ENCODE peak calls at places on chromosomes 5 and 9, in eight cellular contexts. Y, K, E, D, R, M, B and W are unnamed samples.

GRCh38 chr5:143251175-143251574 is 152.3 kb downstream of the NR3C1 start:
- DNase-seq in Y (no peak), K (no peak), E (no peak), D (no peak), R (no peak), M (no peak), B (no peak), W (no peak)

GRCh38 chr5:41445937-41446563 is 64.4 kb downstream of the PLCXD3 start:
- DNase-seq in Y (no peak), K (no peak), E (no peak), D (no peak), R (no peak), M (no peak), B (peak; percentile 74), W (no peak)

GRCh38 chr5:126122942-126123341 is 300.3 kb upstream of the GRAMD2B start:
- DNase-seq in Y (peak; percentile 18), K (no peak), E (no peak), D (no peak), R (no peak), M (no peak), B (no peak), W (no peak)

GRCh38 chr5:129460121-129460950 is at the start of gene ADAMTS19:
- DNase-seq in Y (peak; percentile 61), K (peak; percentile 74), E (no peak), D (peak; percentile 14), R (no peak), M (no peak), B (peak; percentile 52), W (peak; percentile 69)

GRCh38 chr5:103487822-103488493 is 74.6 kb downstream of the NUDT12 start:
- DNase-seq in Y (no peak), K (no peak), E (no peak), D (no peak), R (no peak), M (no peak), B (no peak), W (no peak)

GRCh38 chr9:89532478-89532877 is 34.6 kb upstream of the SEMA4D start:
- DNase-seq in Y (no peak), K (no peak), E (no peak), D (no peak), R (no peak), M (no peak), B (no peak), W (no peak)

GRCh38 chr9:126306071-126306647 is 20.5 kb upstream of the MVB12B start:
- DNase-seq in Y (no peak), K (no peak), E (no peak), D (no peak), R (no peak), M (no peak), B (no peak), W (no peak)

GRCh38 chr5:133610489-133611356 is 1.6 kb downstream of the FSTL4 start:
- DNase-seq in Y (peak; percentile 83), K (peak; percentile 82), E (peak; percentile 70), D (peak; percentile 61), R (peak; percentile 21), M (no peak), B (peak; percentile 33), W (peak; percentile 81)

GRCh38 chr5:138760448-138761110 is 7.4 kb downstream of the CTNNA1 start:
- DNase-seq in Y (no peak), K (no peak), E (no peak), D (no peak), R (no peak), M (no peak), B (no peak), W (no peak)

GRCh38 chr9:72041775-72042194 is 18.6 kb downstream of the C9orf57 start:
- DNase-seq in Y (no peak), K (no peak), E (no peak), D (no peak), R (no peak), M (no peak), B (peak; percentile 75), W (no peak)

GRCh38 chr9:131020862-131021261 is 11.9 kb downstream of the LAMC3 start:
- DNase-seq in Y (no peak), K (no peak), E (no peak), D (no peak), R (no peak), M (no peak), B (no peak), W (no peak)

GRCh38 chr9:131020388-131020787 is 11.4 kb downstream of the LAMC3 start:
- DNase-seq in Y (no peak), K (no peak), E (no peak), D (no peak), R (no peak), M (no peak), B (peak; percentile 87), W (no peak)

GRCh38 chr9:131017067-131017466 is 8.1 kb downstream of the LAMC3 start:
- DNase-seq in Y (peak; percentile 49), K (no peak), E (no peak), D (no peak), R (no peak), M (no peak), B (no peak), W (no peak)

GRCh38 chr9:131019387-131020239 is 10.6 kb downstream of the LAMC3 start:
- DNase-seq in Y (no peak), K (no peak), E (no peak), D (no peak), R (no peak), M (no peak), B (peak; percentile 29), W (no peak)

DNA sequence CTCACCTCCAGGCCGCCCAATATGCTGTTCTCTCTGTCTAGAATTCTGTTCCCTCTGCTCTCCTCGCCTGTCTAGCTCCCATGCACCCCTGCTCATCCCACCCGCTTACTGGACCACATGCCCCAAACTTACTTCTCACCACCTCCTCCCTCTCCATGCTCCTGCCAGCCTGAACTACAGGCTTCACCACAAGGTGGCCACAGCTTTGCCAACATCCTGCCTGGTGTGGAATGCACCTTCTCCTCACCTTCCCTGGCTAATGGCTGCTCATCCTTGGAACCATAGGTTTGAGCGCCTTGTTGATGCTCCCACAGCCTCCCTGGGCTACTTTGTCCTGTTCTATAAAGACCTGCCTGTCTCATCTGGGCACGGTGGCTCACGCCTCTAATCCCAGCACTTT is 9.6 kb downstream of the LAMC3 start:
- DNase-seq in Y (no peak), K (no peak), E (no peak), D (peak; percentile 31), R (no peak), M (no peak), B (no peak), W (no peak)
- TF ChIP-seq CTCF in Y (no peak), K (no peak), E (peak; percentile 31), D (no peak), R (no peak), M (no peak), B (peak; percentile 20), W (peak; percentile 32)

GRCh38 chr5:81838307-81838906 is 87.5 kb upstream of the SSBP2 start:
- DNase-seq in Y (no peak), K (no peak), E (no peak), D (peak; percentile 62), R (no peak), M (no peak), B (peak; percentile 71), W (no peak)
- TF ChIP-seq CTCF in Y (peak; percentile 28), K (no peak), E (peak; percentile 54), D (peak; percentile 50), R (peak; percentile 60), M (peak; percentile 76), B (peak; percentile 71), W (peak; percentile 50)

GRCh38 chr5:6728795-6729183 is 15.6 kb downstream of the TENT4A start:
- DNase-seq in Y (no peak), K (no peak), E (no peak), D (no peak), R (no peak), M (no peak), B (no peak), W (no peak)

GRCh38 chr5:6729400-6730310 is 16.4 kb downstream of the TENT4A start:
- DNase-seq in Y (no peak), K (peak; percentile 38), E (no peak), D (no peak), R (no peak), M (no peak), B (no peak), W (no peak)

GRCh38 chr5:6726006-6726405 is 12.8 kb downstream of the TENT4A start:
- DNase-seq in Y (no peak), K (no peak), E (no peak), D (no peak), R (no peak), M (no peak), B (no peak), W (no peak)

GRCh38 chr5:6727231-6727630 is 14.0 kb downstream of the TENT4A start:
- DNase-seq in Y (no peak), K (no peak), E (no peak), D (no peak), R (no peak), M (no peak), B (no peak), W (no peak)

DNA sequence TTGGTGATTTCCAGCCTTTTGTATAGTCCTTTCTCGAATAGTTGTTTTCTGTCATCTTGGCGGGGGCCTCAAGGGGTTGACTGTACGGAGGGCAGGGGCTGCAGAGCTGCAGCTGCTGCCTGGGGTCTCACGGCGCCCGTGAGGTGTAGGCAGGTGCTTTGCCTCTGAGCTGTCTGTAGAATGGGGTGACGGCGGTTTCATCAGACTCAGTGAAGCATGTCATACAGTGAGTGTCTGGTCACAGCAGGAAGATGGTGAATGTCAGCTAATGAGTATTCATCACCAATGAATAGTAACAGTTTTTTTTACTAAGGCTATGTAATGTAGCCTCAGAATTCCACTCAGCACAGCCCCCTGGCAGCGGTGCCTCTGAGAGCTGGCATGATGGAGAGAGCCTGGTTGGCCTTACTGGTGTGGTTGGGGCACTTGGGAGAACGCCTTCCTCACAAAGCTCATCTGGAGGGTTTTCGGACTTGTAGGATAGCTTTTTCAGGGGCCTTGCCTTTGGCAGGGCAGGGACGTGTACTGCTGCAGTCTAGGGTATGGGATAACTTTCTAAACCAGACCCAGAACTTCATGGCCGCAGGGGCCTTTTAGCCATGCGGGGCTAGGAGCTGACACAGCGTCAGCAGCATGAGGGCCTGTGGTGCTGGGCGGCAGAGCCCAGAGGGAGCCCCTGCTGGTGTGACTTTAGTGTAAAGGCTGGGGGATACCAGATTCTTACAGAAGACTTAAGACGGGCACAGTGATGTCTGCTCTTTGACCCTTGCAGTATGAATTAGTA is 15.0 kb downstream of the TENT4A start:
- DNase-seq in Y (no peak), K (peak; percentile 40), E (no peak), D (no peak), R (peak; percentile 56), M (no peak), B (no peak), W (no peak)
- TF ChIP-seq CTCF in Y (no peak), K (no peak), E (no peak), D (no peak), R (no peak), M (no peak), B (no peak), W (no peak)

DNA sequence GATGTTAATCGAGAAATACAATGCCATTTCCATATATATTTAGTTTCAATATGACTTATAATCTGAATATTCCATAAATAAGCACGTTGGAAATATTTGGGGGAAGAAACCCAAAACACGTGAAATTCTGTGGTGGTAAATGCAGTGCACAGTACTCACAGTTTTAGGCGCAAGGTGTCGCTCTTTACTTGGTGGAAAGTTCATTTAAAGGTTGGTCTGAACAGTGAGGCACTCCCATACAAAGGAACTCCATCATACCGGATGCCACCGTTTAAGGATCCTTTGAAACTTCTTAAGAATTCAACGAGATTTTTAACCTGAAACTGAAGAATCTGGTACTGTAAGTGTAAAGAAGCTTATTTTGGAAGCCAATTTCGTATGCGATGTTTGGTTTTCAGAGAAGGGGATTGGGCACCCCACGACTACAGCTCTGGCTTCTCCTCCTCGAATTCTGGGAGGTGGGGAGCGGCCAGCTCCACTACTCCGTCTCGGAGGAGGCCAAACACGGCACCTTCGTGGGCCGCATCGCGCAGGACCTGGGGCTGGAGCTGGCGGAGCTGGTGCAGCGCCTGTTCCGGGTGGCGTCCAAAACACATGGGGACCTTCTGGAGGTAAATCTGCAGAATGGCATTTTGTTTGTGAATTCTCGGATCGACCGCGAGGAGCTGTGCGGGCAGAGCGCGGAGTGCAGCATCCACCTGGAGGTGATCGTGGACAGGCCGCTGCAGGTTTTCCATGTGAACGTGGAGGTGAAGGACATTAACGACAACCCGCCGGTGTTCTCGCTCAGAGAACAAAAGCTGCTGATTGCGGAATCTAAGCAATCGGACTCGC is at the start of gene PCDHA11:
- DNase-seq in Y (no peak), K (no peak), E (no peak), D (peak; percentile 55), R (no peak), M (no peak), B (peak; percentile 10), W (peak; percentile 45)
- TF ChIP-seq CTCF in Y (no peak), K (no peak), E (peak; percentile 46), D (peak; percentile 22), R (no peak), M (peak; percentile 33), B (peak; percentile 20), W (peak; percentile 41)